ENCODE peak calls at places on chromosomes 13 and 19, in five cellular contexts. One of them, this sample, is unnamed.

GRCh38 chr13:108734676-108735075 is 105.3 kb downstream of the MYO16 start:
- DNase-seq in stimulated activated naive CD4-positive, alpha-beta T cell treated with Interleukin-2 at 50 U/mL for 16 hours: no peak
- DNase-seq in H1: peak
- DNase-seq in KG1: no peak
- DNase-seq in stimulated activated CD4-positive, alpha-beta T cell treated with anti-CD3 and anti-CD28 coated beads, Interleukin-2, amount 100 ng/mL, for 48 hours: no peak
- DNase-seq in this sample: no peak

GRCh38 chr13:107291875-107292274 is 723.9 kb upstream of the ARGLU1 start:
- DNase-seq in stimulated activated CD4-positive, alpha-beta T cell treated with anti-CD3 and anti-CD28 coated beads, Interleukin-2, amount 100 ng/mL, for 48 hours: no peak
- DNase-seq in KG1: no peak
- DNase-seq in stimulated activated naive CD4-positive, alpha-beta T cell treated with Interleukin-2 at 50 U/mL for 16 hours: no peak
- DNase-seq in H1: no peak
- DNase-seq in this sample: no peak

GRCh38 chr19:43337737-43338136 is 15.7 kb upstream of the CD177 start:
- DNase-seq in stimulated activated CD4-positive, alpha-beta T cell treated with anti-CD3 and anti-CD28 coated beads, Interleukin-2, amount 100 ng/mL, for 48 hours: no peak
- DNase-seq in KG1: no peak
- DNase-seq in stimulated activated naive CD4-positive, alpha-beta T cell treated with Interleukin-2 at 50 U/mL for 16 hours: no peak
- DNase-seq in H1: no peak
- DNase-seq in this sample: no peak

GRCh38 chr19:4584670-4585460 is 25.4 kb upstream of the SEMA6B start:
- DNase-seq in stimulated activated naive CD4-positive, alpha-beta T cell treated with Interleukin-2 at 50 U/mL for 16 hours: no peak
- DNase-seq in stimulated activated CD4-positive, alpha-beta T cell treated with anti-CD3 and anti-CD28 coated beads, Interleukin-2, amount 100 ng/mL, for 48 hours: no peak
- DNase-seq in KG1: no peak
- DNase-seq in H1: peak
- DNase-seq in this sample: no peak

GRCh38 chr19:2041686-2042484 is 9.2 kb downstream of the MKNK2 start:
- DNase-seq in KG1: peak
- DNase-seq in stimulated activated naive CD4-positive, alpha-beta T cell treated with Interleukin-2 at 50 U/mL for 16 hours: peak
- DNase-seq in stimulated activated CD4-positive, alpha-beta T cell treated with anti-CD3 and anti-CD28 coated beads, Interleukin-2, amount 100 ng/mL, for 48 hours: peak
- DNase-seq in H1: peak
- DNase-seq in this sample: peak

GRCh38 chr19:38842439-38843174 is 7.2 kb downstream of the HNRNPL start:
- DNase-seq in stimulated activated naive CD4-positive, alpha-beta T cell treated with Interleukin-2 at 50 U/mL for 16 hours: peak
- DNase-seq in KG1: no peak
- DNase-seq in stimulated activated CD4-positive, alpha-beta T cell treated with anti-CD3 and anti-CD28 coated beads, Interleukin-2, amount 100 ng/mL, for 48 hours: no peak
- DNase-seq in H1: no peak
- DNase-seq in this sample: no peak

GRCh38 chr19:39334444-39334976 is 1.3 kb downstream of the GMFG start:
- DNase-seq in KG1: no peak
- DNase-seq in stimulated activated naive CD4-positive, alpha-beta T cell treated with Interleukin-2 at 50 U/mL for 16 hours: no peak
- DNase-seq in H1: no peak
- DNase-seq in stimulated activated CD4-positive, alpha-beta T cell treated with anti-CD3 and anti-CD28 coated beads, Interleukin-2, amount 100 ng/mL, for 48 hours: no peak
- DNase-seq in this sample: no peak

GRCh38 chr19:17677002-17677401 is 11.2 kb downstream of the UNC13A start:
- DNase-seq in stimulated activated naive CD4-positive, alpha-beta T cell treated with Interleukin-2 at 50 U/mL for 16 hours: no peak
- DNase-seq in stimulated activated CD4-positive, alpha-beta T cell treated with anti-CD3 and anti-CD28 coated beads, Interleukin-2, amount 100 ng/mL, for 48 hours: no peak
- DNase-seq in H1: no peak
- DNase-seq in KG1: no peak
- DNase-seq in this sample: no peak

GRCh38 chr19:29083863-29084262 is 129.1 kb downstream of the UQCRFS1 start:
- DNase-seq in H1: no peak
- DNase-seq in KG1: no peak
- DNase-seq in stimulated activated naive CD4-positive, alpha-beta T cell treated with Interleukin-2 at 50 U/mL for 16 hours: no peak
- DNase-seq in stimulated activated CD4-positive, alpha-beta T cell treated with anti-CD3 and anti-CD28 coated beads, Interleukin-2, amount 100 ng/mL, for 48 hours: no peak
- DNase-seq in this sample: no peak